ENCODE peak calls at places on chromosome X, in seven cellular contexts. E is body of pancreas, P is IMR-90, Z is H1, F is gastrocnemius medialis, O is stomach, A is NB4. V is an unnamed sample.

GRCh38 chrX:10156199-10157031 is at the start of gene CLCN4:
- DNase-seq in E (peak), P (no peak), Z (peak), F (peak), O (peak), A (peak), V (peak)

GRCh38 chrX:120419465-120419864 is 49.6 kb downstream of the LAMP2 start:
- DNase-seq in E (no peak), P (no peak), Z (no peak), F (no peak), O (no peak), A (no peak), V (no peak)

GRCh38 chrX:45758738-45759397 is 558.2 kb upstream of the DIPK2B start:
- DNase-seq in E (no peak), P (peak), Z (no peak), F (no peak), O (no peak), A (peak), V (no peak)

GRCh38 chrX:53357799-53358530 is 64.5 kb downstream of the SMC1A start:
- DNase-seq in E (peak), P (peak), Z (no peak), F (no peak), O (no peak), A (no peak), V (no peak)

GRCh38 chrX:150731795-150732194 is 38.6 kb downstream of the MTMR1 start:
- DNase-seq in E (peak), P (peak), Z (no peak), F (no peak), O (no peak), A (peak), V (peak)

GRCh38 chrX:123976671-123977316 is 15.3 kb downstream of the STAG2 start:
- DNase-seq in E (peak), P (peak), Z (no peak), F (no peak), O (no peak), A (peak), V (no peak)

GRCh38 chrX:68832516-68833447 is 4.0 kb downstream of the EFNB1 start:
- DNase-seq in E (no peak), P (no peak), Z (peak), F (no peak), O (no peak), A (no peak), V (no peak)

GRCh38 chrX:110086916-110087484 is 84.1 kb downstream of the TMEM164 start:
- DNase-seq in E (peak), P (peak), Z (no peak), F (no peak), O (no peak), A (peak), V (no peak)

GRCh38 chrX:103464071-103464773 is 55.1 kb downstream of the RAB40A start:
- DNase-seq in E (peak), P (peak), Z (no peak), F (no peak), O (no peak), A (peak), V (no peak)

GRCh38 chrX:65932173-65933084 is 107.5 kb downstream of the VSIG4 start:
- DNase-seq in E (no peak), P (no peak), Z (no peak), F (no peak), O (no peak), A (peak), V (no peak)

GRCh38 chrX:1582686-1583437 is 8.5 kb upstream of the AKAP17A start:
- DNase-seq in E (no peak), P (no peak), Z (peak), F (no peak), O (peak), A (peak), V (no peak)

GRCh38 chrX:53048169-53049126 is at the start of gene GPR173:
- DNase-seq in E (peak), P (peak), Z (peak), F (no peak), O (no peak), A (no peak), V (peak)

GRCh38 chrX:34528081-34528480 is 129.0 kb downstream of the TMEM47 start:
- DNase-seq in E (no peak), P (no peak), Z (no peak), F (no peak), O (no peak), A (no peak), V (no peak)

GRCh38 chrX:74251006-74251930 is 52.7 kb upstream of the ZCCHC13 start:
- DNase-seq in E (peak), P (peak), Z (no peak), F (no peak), O (no peak), A (peak), V (no peak)

GRCh38 chrX:106716004-106716403 is 10.5 kb upstream of the RNF128 start:
- DNase-seq in E (no peak), P (peak), Z (no peak), F (no peak), O (no peak), A (no peak), V (no peak)

GRCh38 chrX:135178636-135179035 is 7.4 kb upstream of the CT55 start:
- DNase-seq in E (no peak), P (no peak), Z (no peak), F (no peak), O (no peak), A (no peak), V (no peak)

GRCh38 chrX:20300822-20301221 is 34.1 kb upstream of the RPS6KA3 start:
- DNase-seq in E (no peak), P (no peak), Z (no peak), F (no peak), O (no peak), A (peak), V (no peak)

GRCh38 chrX:30913556-30913955 is 24.5 kb upstream of the TAB3 start:
- DNase-seq in E (no peak), P (no peak), Z (no peak), F (no peak), O (no peak), A (no peak), V (no peak)

GRCh38 chrX:102860235-102860634 is 76.8 kb upstream of the RAB40AL start:
- DNase-seq in E (no peak), P (no peak), Z (no peak), F (no peak), O (no peak), A (no peak), V (no peak)

GRCh38 chrX:56281789-56282188 is 49.6 kb downstream of the KLF8 start:
- DNase-seq in E (no peak), P (peak), Z (no peak), F (no peak), O (no peak), A (peak), V (no peak)

GRCh38 chrX:4239650-4240540 is 526.4 kb upstream of the PRKX start:
- DNase-seq in E (no peak), P (no peak), Z (no peak), F (no peak), O (no peak), A (peak), V (no peak)

DNA sequence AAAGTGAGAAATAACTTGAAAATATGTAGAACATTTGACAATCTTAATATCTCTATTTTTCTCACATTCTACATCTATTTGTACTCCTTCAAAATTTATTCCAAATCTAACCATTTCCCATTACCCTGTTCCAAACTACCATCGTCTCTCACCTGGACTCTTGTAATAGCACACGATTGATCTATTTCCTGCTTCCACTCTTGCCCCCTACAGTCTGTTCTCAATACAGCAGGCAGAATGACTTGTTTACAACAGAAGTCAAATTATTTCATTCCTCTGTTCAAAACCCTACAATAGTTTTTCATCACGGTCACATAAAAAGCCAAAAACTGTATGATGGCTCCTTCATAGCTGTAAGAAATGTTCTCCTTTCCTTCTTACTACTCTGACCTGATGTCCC is 21.1 kb upstream of the LUZP4 start:
- DNase-seq in E (no peak), P (peak), Z (no peak), F (no peak), O (no peak), A (peak), V (no peak)
- TF ChIP-seq CTCF in E (no peak), P (peak), Z (peak), F (no peak), O (no peak), A (peak), V (peak)

DNA sequence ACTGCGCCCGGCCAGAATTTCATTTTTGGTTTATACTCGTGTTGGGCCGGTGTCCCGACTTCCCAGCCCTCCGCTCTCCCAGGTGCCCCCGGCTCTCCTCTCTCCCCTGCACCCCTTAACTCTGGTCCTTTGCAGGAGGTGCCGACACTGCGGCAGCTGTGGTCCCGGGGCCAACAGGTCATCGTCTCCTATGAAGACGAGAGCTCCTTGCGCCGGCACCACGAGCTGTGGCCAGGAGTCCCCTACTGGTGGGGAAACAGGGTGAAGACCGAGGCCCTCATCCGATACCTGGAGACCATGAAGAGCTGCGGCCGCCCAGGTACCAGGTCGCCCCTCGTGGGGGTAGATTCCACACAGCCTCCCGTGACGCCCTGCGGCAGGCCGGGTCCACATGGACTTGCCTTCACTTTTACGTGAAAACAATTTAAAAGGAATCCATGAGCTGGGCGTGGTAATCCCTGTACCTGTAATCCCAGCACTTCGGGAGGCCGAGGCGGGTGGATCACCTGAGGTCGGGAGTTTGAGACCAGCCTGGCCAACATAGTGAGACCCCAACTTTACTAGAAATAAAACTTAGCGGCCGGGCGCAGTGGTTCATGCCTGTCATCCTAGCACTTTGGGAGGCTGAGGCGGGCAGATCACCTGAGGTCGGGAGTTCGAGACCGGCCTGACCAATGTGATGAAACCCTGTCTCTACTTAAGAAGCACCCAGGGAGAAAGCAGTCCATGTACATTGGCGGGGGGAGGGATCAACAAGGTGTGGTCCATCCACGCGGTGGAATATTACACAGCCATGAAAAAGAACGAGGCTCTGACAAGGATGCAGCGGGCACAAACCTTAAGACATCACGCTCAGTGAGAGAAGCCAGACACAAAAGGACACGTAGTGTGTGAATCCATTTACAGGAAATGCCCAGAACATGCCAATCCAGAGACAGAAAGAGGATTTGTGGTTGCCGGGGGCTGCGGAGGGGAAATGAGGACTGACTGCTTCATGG is 12.0 kb downstream of the PLCXD1 start:
- DNase-seq in E (no peak), P (no peak), Z (no peak), F (no peak), O (peak), A (no peak), V (peak)
- TF ChIP-seq POLR2A in E (no peak), P (no peak), Z (peak), F (no peak), O (no peak), A (no peak), V (no peak)

DNA sequence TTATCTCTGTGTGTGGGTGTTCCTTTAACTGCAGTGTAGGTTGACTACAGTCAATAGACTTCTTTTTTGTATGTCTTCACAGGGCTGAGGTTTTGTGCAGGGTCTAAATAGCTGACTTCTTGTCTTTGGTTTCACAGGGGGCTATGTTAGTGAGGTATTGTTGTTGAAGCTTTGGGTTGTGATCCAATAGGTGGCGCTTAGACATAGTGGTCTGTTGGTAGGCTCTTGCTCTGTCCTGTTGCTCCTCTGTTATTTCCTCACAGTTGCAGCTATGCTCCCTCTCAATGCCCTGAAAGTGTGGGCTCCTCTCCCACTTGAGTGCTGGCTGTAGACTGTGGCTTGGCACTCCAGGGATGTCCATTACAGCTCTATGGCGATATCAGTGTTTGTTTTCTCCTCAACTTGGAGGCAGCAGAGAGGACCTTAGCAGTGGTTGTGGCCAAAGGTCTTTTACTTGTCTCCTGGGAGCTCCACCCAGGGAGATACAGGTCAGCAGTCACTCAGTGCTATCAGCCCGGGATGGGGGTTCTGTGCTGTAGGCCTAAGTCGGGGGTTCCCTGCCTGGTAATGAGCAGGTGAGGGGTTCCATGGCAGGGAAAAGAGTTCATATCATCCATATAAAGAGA is 14.0 kb downstream of the POF1B start:
- DNase-seq in E (no peak), P (no peak), Z (peak), F (no peak), O (no peak), A (no peak), V (no peak)
- TF ChIP-seq CTCF in E (no peak), P (no peak), Z (peak), F (no peak), O (no peak), A (no peak), V (no peak)

DNA sequence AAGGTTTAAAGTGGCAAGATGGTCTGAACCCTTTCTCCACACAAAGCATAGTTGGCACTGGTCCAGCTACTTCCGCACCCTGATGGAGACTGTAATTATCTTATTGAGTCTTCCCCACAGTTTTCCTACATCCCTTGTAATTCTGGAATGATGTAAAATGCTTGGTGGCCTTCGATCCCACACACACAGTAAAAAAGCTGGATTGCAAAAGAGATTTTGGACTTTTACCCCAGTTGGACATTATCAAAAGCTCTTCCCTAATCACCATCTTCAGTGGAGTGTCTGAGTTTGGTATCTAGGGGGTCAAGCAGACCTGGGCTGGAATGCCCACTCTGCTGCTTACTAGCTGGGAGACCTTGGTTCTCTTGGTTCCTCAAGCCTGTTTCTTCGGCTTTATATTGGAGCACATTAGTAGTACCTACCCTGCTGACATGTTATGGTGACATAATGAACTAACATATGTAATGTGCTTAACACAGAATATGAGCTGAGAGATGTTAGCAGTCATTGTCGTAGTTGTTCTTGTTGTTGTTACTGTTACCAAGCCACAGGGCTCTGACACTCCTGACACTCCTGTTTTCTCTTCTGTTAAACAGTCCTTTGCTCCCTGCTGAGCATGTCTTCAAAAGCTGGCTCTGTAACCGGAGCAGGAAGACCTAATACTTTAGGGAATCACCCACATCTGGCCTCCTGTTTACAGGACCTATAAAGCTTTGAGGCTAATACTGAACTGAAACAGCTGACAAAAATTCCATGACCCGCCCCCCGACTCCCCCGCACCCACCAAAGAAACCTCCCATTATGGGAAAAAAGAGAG is 4.8 kb downstream of the SRPX2 start:
- DNase-seq in E (peak), P (peak), Z (no peak), F (peak), O (no peak), A (no peak), V (peak)
- TF ChIP-seq POLR2A in E (no peak), P (peak), Z (no peak), F (no peak), O (no peak), A (no peak), V (no peak)

V was measured in heart left ventricle.